ENCODE peak calls at places on chromosome 4, in four cellular contexts. P is endothelial cell of umbilical vein; F is CD4-positive, CD25-positive, alpha-beta regulatory T cell; O is CD8-positive, alpha-beta T cell. B is an unnamed sample.

GRCh38 chr4:184548651-184549341 is 74.4 kb upstream of the IRF2 start:
- DNase-seq in P (no peak), F (no peak), O (no peak), B (no peak)

GRCh38 chr4:52172166-52172565 is 121.1 kb downstream of the SPATA18 start:
- DNase-seq in F (no peak), P (no peak), O (no peak), B (no peak)

GRCh38 chr4:107740381-107740780 is 20.3 kb upstream of the PAPSS1 start:
- DNase-seq in F (no peak), O (no peak), P (peak; percentile 23), B (no peak)

GRCh38 chr4:138875886-138876608 is 139.5 kb upstream of the NOCT start:
- DNase-seq in F (no peak), O (no peak), P (peak; percentile 56), B (no peak)

GRCh38 chr4:105145059-105145912 is 1.4 kb upstream of the TET2 start:
- DNase-seq in F (no peak), P (peak; percentile 6), O (no peak), B (no peak)

GRCh38 chr4:89298788-89299152 is 8.8 kb downstream of the GPRIN3 start:
- DNase-seq in F (no peak), P (no peak), O (no peak), B (no peak)

GRCh38 chr4:41620594-41621256 is 82.8 kb downstream of the LIMCH1 start:
- DNase-seq in O (no peak), F (no peak), P (no peak), B (no peak)

GRCh38 chr4:145890689-145891088 is 47.9 kb downstream of the ZNF827 start:
- DNase-seq in O (no peak), P (no peak), F (no peak), B (no peak)

GRCh38 chr4:69214716-69215115 is at the start of gene UGT2B11:
- DNase-seq in F (no peak), P (no peak), O (no peak), B (no peak)

GRCh38 chr4:94488667-94489066 is 36.9 kb downstream of the PDLIM5 start:
- DNase-seq in O (no peak), F (no peak), P (no peak), B (no peak)

GRCh38 chr4:148574941-148575340 is 132.7 kb upstream of the NR3C2 start:
- DNase-seq in O (no peak), P (no peak), F (no peak), B (no peak)

GRCh38 chr4:148574066-148574465 is 131.9 kb upstream of the NR3C2 start:
- DNase-seq in F (no peak), O (no peak), P (no peak), B (no peak)

GRCh38 chr4:148574502-148574901 is 132.3 kb upstream of the NR3C2 start:
- DNase-seq in O (no peak), F (no peak), P (no peak), B (no peak)

GRCh38 chr4:148575577-148575976 is 133.4 kb upstream of the NR3C2 start:
- DNase-seq in F (no peak), O (no peak), P (no peak), B (no peak)

DNA sequence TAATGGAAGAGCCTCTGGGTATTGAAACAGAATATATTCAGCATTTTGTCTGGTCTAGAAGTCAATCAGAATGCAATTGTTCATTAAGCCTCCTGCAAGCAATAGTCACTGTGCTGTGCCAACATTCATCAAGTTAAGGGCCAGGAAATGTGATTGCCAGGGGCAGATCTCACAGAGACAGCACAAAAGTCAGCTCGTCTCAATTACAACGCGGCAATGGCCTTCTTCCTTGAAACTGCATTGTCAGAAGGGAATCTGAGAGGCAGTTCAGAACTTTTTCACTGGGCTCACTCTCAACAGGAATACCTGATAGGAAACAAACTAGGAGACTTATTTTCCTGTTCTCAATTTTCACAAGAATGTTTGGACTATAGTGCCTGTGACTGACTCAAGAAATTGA is 131.1 kb upstream of the NR3C2 start:
- DNase-seq in F (no peak), P (peak; percentile 11), O (no peak), B (no peak)
- H3K27ac ChIP-seq in F (no peak overlapping the region), P (no peak overlapping the region), O (no peak overlapping the region), B (no peak overlapping the region)

GRCh38 chr4:44684648-44685047 is 6.4 kb downstream of the GUF1 start:
- DNase-seq in F (no peak), O (no peak), P (no peak), B (no peak)

GRCh38 chr4:44678094-44679023 is at the start of gene GUF1:
- DNase-seq in F (peak; percentile 81), P (peak; percentile 93), O (peak; percentile 89), B (peak; percentile 92)

GRCh38 chr4:44674471-44674870 is 3.7 kb upstream of the GUF1 start:
- DNase-seq in F (no peak), O (no peak), P (no peak), B (no peak)

DNA sequence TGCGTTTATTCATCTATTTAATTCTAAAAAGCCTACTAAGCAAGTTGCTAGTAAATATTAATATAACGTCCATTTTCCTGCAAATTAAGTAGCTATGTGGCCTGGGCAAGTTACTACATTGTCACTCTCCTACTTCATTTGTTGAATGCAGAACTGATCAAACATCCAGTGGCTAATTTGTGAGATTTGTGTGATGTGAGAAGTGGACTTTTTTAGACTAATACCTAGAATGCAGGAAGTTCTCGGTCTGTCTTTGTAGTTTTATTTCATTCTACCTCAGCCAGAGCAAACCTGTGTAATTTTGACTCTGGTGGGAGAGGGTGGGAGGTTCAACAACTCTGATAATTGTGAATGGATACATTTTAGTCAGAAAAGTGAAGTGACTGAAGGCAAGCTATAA is 840 bp downstream of the GUF1 start:
- DNase-seq in O (no peak), F (no peak), P (no peak), B (no peak)
- H3K27ac ChIP-seq in O (peak overlapping the region; percentile 89), F (peak overlapping the region; percentile 94), P (peak overlapping the region; percentile 83), B (peak overlapping the region; percentile 90)

GRCh38 chr4:6926081-6926480 is 16.5 kb downstream of the TBC1D14 start:
- DNase-seq in F (no peak), O (no peak), P (no peak), B (no peak)

GRCh38 chr4:6923507-6923906 is 13.9 kb downstream of the TBC1D14 start:
- DNase-seq in O (no peak), F (no peak), P (no peak), B (no peak)

GRCh38 chr4:6926681-6927478 is 17.3 kb downstream of the TBC1D14 start:
- DNase-seq in F (peak; percentile 66), P (no peak), O (peak; percentile 65), B (no peak)

GRCh38 chr4:6924361-6924779 is 14.7 kb downstream of the TBC1D14 start:
- DNase-seq in O (no peak), P (no peak), F (no peak), B (no peak)

DNA sequence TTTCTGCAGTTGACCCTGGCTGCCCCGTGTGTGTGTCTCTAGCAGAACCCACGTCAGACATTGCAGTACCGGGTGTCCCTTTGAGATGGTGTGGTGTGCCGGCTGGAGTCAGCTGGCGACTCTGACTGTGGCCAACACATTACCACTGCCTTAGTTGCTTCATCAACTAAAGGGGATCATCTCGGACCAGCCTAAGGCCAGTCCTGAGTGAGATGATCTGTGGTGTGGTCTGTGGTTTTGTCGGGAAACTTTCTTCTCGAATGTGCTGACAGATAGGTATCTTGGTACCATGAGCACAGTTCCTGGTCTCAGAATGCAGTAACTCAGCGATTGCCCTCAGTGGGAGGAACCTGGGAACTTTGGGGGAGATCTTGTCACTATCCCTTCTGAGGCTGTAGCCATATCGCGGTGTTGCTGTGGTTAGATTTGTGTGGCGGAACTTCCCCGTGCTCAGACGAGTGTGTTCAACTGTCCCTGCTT is 15.8 kb downstream of the TBC1D14 start:
- DNase-seq in O (no peak), P (no peak), F (no peak), B (peak; percentile 75)
- H3K27ac ChIP-seq in O (no peak overlapping the region), P (no peak overlapping the region), F (no peak overlapping the region), B (peak overlapping the region; percentile 20)

GRCh38 chr4:23297327-23297726 is 592.5 kb downstream of the PPARGC1A start:
- DNase-seq in P (no peak), O (no peak), F (no peak), B (no peak)

GRCh38 chr4:23298371-23298770 is 591.5 kb downstream of the PPARGC1A start:
- DNase-seq in O (no peak), P (no peak), F (no peak), B (no peak)
- H3K27ac ChIP-seq in O (no peak overlapping the region), P (no peak overlapping the region), F (no peak overlapping the region), B (no peak overlapping the region)